ENCODE peak calls at places on chromosome 12, in six cellular contexts. O, N, X, B, W and A are unnamed samples.

GRCh38 chr12:92912052-92912451 is 17.0 kb downstream of the EEA1 start:
- DNase-seq in O (no peak), N (no peak), X (peak), B (no peak), W (no peak), A (peak)

GRCh38 chr12:3140284-3140683 is 63.1 kb downstream of the TSPAN9 start:
- DNase-seq in O (no peak), N (no peak), X (no peak), B (no peak), W (no peak), A (no peak)

GRCh38 chr12:57810450-57810849 is 8.1 kb downstream of the AVIL start:
- DNase-seq in O (no peak), N (no peak), X (no peak), B (no peak), W (no peak), A (no peak)

GRCh38 chr12:92146865-92147264 is 1.2 kb upstream of the BTG1 start:
- DNase-seq in O (no peak), N (no peak), X (no peak), B (no peak), W (no peak), A (no peak)

GRCh38 chr12:10365716-10366433 is 24.0 kb downstream of the KLRK1 start:
- DNase-seq in O (no peak), N (no peak), X (no peak), B (no peak), W (no peak), A (no peak)

GRCh38 chr12:106089935-106090334 is 48.8 kb downstream of the NUAK1 start:
- DNase-seq in O (no peak), N (no peak), X (no peak), B (peak), W (no peak), A (no peak)

GRCh38 chr12:76075448-76075847 is 9.0 kb downstream of the NAP1L1 start:
- DNase-seq in O (no peak), N (no peak), X (no peak), B (no peak), W (no peak), A (no peak)

GRCh38 chr12:110183386-110183785 is 59.2 kb downstream of the IFT81 start:
- DNase-seq in O (no peak), N (no peak), X (no peak), B (no peak), W (no peak), A (no peak)

GRCh38 chr12:81412940-81413339 is 335.1 kb downstream of the ACSS3 start:
- DNase-seq in O (no peak), N (no peak), X (no peak), B (no peak), W (no peak), A (no peak)

GRCh38 chr12:78534311-78534710 is 330.3 kb upstream of the SYT1 start:
- DNase-seq in O (no peak), N (no peak), X (no peak), B (no peak), W (no peak), A (no peak)

GRCh38 chr12:54588110-54588831 is at the start of gene PPP1R1A:
- DNase-seq in O (peak), N (no peak), X (no peak), B (no peak), W (no peak), A (no peak)

GRCh38 chr12:71277866-71278265 is 120.1 kb upstream of the TSPAN8 start:
- DNase-seq in O (no peak), N (no peak), X (no peak), B (no peak), W (no peak), A (no peak)

GRCh38 chr12:1935700-1936378 is 17.4 kb upstream of the CACNA2D4 start:
- DNase-seq in O (no peak), N (no peak), X (no peak), B (no peak), W (no peak), A (no peak)

GRCh38 chr12:51329742-51330141 is 5.8 kb upstream of the BIN2 start:
- DNase-seq in O (no peak), N (no peak), X (peak), B (no peak), W (no peak), A (no peak)
- TF ChIP-seq CTCF in O (no peak), N (no peak), X (no peak), B (no peak), W (no peak), A (no peak)

GRCh38 chr12:53047221-53048032 is 2.4 kb upstream of the TNS2 start:
- DNase-seq in O (peak), N (peak), X (peak), B (peak), W (peak), A (peak)
- TF ChIP-seq CTCF in O (peak), N (peak), X (peak), B (no peak), W (peak), A (peak)

GRCh38 chr12:118432812-118433540 is 56.6 kb downstream of the SUDS3 start:
- DNase-seq in O (no peak), N (no peak), X (no peak), B (no peak), W (no peak), A (no peak)

GRCh38 chr12:118436002-118436724 is 59.8 kb downstream of the SUDS3 start:
- DNase-seq in O (peak), N (no peak), X (peak), B (no peak), W (peak), A (peak)

GRCh38 chr12:118439068-118439467 is 62.7 kb downstream of the SUDS3 start:
- DNase-seq in O (no peak), N (no peak), X (no peak), B (no peak), W (no peak), A (no peak)

GRCh38 chr12:118436986-118437385 is 60.6 kb downstream of the SUDS3 start:
- DNase-seq in O (no peak), N (no peak), X (no peak), B (no peak), W (no peak), A (no peak)
- TF ChIP-seq CTCF in O (no peak), N (no peak), X (no peak), B (no peak), W (no peak), A (no peak)

GRCh38 chr12:113818833-113819232 is 147.3 kb downstream of the RBM19 start:
- DNase-seq in O (peak), N (no peak), X (no peak), B (no peak), W (no peak), A (no peak)
- TF ChIP-seq CTCF in O (peak), N (no peak), X (no peak), B (no peak), W (peak), A (peak)